ENCODE peak calls at places on chromosome 3, in four cellular contexts. A is ovary, K is hepatocyte, P is endodermal cell. B is an unnamed sample. For H3K4me1, the result is how much of the 10 kb centered on the place peaks cover.

GRCh38 chr3:187737401-187738088 is 7.7 kb downstream of the BCL6 start:
- DNase-seq in A (peak), K (peak), P (peak), B (peak)

GRCh38 chr3:17302774-17303173 is 418.0 kb downstream of the PLCL2 start:
- DNase-seq in A (no peak), K (no peak), P (no peak), B (no peak)

GRCh38 chr3:134260984-134261383 is 10.3 kb upstream of the RYK start:
- DNase-seq in A (no peak), K (no peak), P (peak), B (peak)

GRCh38 chr3:17678116-17678741 is 64.2 kb downstream of the TBC1D5 start:
- DNase-seq in A (no peak), K (no peak), P (no peak), B (peak)

GRCh38 chr3:8713901-8714759 is 19.5 kb upstream of the CAV3 start:
- DNase-seq in A (no peak), K (no peak), P (peak), B (no peak)

GRCh38 chr3:38017445-38018295 is 11.8 kb downstream of the PLCD1 start:
- DNase-seq in A (no peak), K (no peak), P (no peak), B (no peak)

GRCh38 chr3:40523781-40524180 is 979 bp upstream of the ZNF621 start:
- DNase-seq in A (no peak), K (no peak), P (no peak), B (no peak)

GRCh38 chr3:89606151-89606550 is 498.7 kb downstream of the EPHA3 start:
- DNase-seq in A (no peak), K (no peak), P (no peak), B (no peak)

GRCh38 chr3:148214695-148215094 is 483.0 kb upstream of the AGTR1 start:
- DNase-seq in A (no peak), K (no peak), P (no peak), B (peak)

GRCh38 chr3:56222866-56223265 is 245.4 kb downstream of the ERC2 start:
- DNase-seq in A (no peak), K (no peak), P (no peak), B (no peak)

GRCh38 chr3:36373084-36373483 is 7.2 kb upstream of the STAC start:
- DNase-seq in A (no peak), K (peak), P (no peak), B (peak)

GRCh38 chr3:186519021-186519658 is 25.0 kb downstream of the CRYGS start:
- DNase-seq in A (no peak), K (no peak), P (no peak), B (no peak)

GRCh38 chr3:36893137-36893557 is 51.7 kb downstream of the TRANK1 start:
- DNase-seq in A (no peak), K (peak), P (no peak), B (peak)

GRCh38 chr3:12194669-12195161 is 36.0 kb upstream of the TIMP4 start:
- DNase-seq in A (no peak), K (peak), P (peak), B (peak)

GRCh38 chr3:191328963-191329653 is at the start of gene CCDC50:
- DNase-seq in A (peak), K (peak), P (peak), B (peak)

GRCh38 chr3:128945041-128945877 is 48.6 kb downstream of the CFAP92 start:
- DNase-seq in A (no peak), K (no peak), P (no peak), B (no peak)

GRCh38 chr3:13546667-13547171 is 2.2 kb upstream of the FBLN2 start:
- DNase-seq in A (no peak), K (peak), P (peak), B (no peak)

GRCh38 chr3:63128380-63128779 is 149.7 kb upstream of the SYNPR start:
- DNase-seq in A (no peak), K (no peak), P (peak), B (no peak)

GRCh38 chr3:186996356-186996755 is 66.0 kb downstream of the ST6GAL1 start:
- DNase-seq in A (no peak), K (no peak), P (no peak), B (no peak)

GRCh38 chr3:190593075-190593474 is 79.2 kb downstream of the IL1RAP start:
- DNase-seq in A (no peak), K (no peak), P (no peak), B (no peak)

DNA sequence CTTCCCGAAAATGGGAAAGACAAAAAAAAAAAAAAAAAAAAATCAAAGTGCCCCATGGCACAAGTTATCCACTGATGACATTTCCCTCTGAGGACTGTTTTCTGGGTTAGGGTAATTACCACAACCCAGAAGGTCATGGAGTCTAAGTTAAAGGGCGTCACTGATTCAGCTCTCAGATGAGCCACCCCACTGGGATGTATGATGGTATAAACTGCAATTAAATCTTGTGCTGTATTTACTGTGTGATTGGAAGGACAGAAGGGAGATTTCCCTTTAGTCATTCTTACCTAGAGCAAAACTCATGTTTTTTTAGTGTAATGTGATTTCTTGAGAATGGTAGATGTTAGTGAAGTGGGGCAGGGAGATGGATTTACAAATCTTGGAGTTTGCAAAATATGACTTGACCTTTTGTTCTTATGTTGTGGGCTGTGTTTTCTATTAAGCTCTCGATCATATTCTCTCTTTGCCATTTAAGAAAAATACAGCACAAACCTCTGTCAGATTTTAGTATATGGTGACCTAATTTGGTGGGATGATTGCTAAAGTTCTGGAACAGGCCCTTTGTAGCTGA is 244.2 kb downstream of the PTPRG start:
- DNase-seq in A (no peak), K (no peak), P (no peak), B (no peak)
- H3K4me1 ChIP-seq in A (under half), K (under half), P (under half), B (under half)

DNA sequence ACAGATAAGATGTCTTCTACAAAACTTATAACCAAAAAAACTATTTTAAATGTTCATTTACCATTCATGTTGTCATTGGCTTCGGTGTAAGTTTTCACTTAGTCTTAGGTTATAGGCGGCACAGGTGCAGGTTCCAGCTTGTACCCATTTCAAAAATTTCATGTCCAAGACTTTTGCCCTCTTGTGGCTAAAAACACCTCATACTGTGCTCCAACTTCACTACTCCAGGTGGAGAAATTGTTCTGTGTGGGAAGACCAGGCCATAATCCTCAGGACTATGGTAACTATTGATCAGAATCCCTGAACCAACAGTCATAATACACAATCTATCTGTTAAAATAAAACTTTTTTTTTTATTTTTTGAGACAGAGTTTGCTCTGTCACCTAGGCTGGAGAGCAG is 95.2 kb upstream of the ATP11B start:
- DNase-seq in A (no peak), K (no peak), P (no peak), B (no peak)
- TF ChIP-seq CTCF in A (no peak), K (no peak), P (peak), B (peak)

DNA sequence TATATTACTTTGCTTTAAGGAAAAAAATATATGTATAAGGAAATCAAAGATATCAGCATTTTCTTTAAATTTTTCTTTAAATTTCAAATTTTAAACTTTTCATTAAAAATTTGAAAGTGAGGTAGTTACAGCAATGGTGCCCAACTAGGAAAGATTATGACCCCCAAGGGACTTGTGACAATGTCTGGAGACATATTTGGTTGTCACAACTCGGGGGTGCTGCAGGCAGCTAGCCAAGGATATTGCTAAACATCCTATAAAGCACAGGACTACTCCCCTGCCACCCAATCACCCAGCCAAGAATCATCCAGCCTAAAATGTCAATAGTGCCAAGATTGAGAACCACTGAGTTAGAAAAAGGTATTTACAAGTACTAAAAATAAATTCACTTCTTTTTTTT is 57.3 kb downstream of the SLC4A7 start:
- DNase-seq in A (no peak), K (no peak), P (no peak), B (no peak)
- H3K4me1 ChIP-seq in A (under half), K (under half), P (under half), B (under half)

GRCh38 chr3:150370129-150370602 is 37.9 kb upstream of the TSC22D2 start:
- DNase-seq in A (no peak), K (peak), P (peak), B (peak)
- TF ChIP-seq CTCF in A (no peak), K (no peak), P (peak), B (peak)

GRCh38 chr3:33665294-33665693 is 52.8 kb downstream of the CLASP2 start:
- DNase-seq in A (no peak), K (no peak), P (no peak), B (no peak)

GRCh38 chr3:33660035-33660434 is 58.0 kb downstream of the CLASP2 start:
- DNase-seq in A (no peak), K (no peak), P (no peak), B (no peak)

GRCh38 chr3:33668618-33669017 is 49.4 kb downstream of the CLASP2 start:
- DNase-seq in A (no peak), K (no peak), P (no peak), B (no peak)

GRCh38 chr3:33663042-33663441 is 55.0 kb downstream of the CLASP2 start:
- DNase-seq in A (no peak), K (no peak), P (no peak), B (no peak)

DNA sequence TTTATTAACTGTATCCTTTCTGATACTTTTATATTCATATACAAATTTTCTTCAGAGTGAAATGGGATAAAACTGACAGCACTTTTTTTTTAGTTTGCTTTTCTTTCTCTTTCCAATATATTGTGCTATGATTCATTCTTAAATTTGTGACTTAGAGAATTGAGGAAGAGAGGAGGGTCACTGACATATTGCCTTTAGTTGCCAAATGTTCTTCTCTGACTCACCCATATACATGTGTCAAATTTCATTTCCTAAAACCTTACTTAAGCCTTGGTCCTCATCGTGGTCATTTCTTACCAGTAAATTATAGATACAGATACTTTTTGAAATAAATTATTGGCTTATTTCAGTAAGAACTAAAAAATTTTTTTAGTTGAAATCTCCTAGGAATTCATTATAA is 53.9 kb downstream of the CLASP2 start:
- DNase-seq in A (no peak), K (no peak), P (no peak), B (no peak)
- H3K4me1 ChIP-seq in A (under half), K (under half), P (under half), B (under half)

GRCh38 chr3:126945171-126945721 is 37.7 kb upstream of the PLXNA1 start:
- DNase-seq in A (no peak), K (no peak), P (peak), B (no peak)
- TF ChIP-seq CTCF in A (no peak), K (no peak), P (peak), B (peak)

GRCh38 chr3:126995254-126995770 is 12.4 kb downstream of the PLXNA1 start:
- DNase-seq in A (no peak), K (no peak), P (no peak), B (no peak)
- H3K4me1 ChIP-seq in A (under half), K (under half), P (under half), B (under half)

DNA sequence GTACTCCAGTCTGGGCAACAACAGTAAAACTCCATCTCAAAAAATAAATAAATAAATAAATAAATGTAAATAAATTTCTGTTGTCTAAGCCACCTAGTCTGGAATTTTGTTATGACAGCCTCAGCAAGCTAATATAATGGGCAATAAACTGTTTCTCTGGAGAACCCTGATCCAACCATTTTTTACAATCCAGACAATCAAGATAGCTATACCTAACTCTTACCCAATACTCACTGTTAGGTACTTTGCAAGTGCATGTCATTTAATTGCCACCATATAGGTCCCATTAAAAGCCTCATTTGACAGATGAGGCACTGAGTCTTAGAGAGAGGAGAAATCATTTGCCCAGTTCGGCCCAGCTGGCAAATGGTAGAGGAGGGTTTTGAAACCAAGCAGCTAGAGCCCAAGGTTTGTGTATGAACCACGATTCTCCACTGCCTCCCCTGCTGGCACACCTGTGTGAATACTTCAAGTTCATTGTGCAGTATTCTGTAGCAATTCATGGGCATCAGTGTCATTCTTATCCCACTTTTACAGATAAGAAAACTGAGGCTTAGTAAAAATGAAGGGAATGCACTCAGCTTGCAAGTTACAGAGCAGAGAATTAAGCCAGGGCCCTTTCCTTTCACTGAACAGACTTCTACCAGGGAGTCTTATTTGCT is 107.0 kb upstream of the UBE2E1 start:
- DNase-seq in A (no peak), K (no peak), P (no peak), B (no peak)
- TF ChIP-seq CTCF in A (no peak), K (no peak), P (no peak), B (peak)

DNA sequence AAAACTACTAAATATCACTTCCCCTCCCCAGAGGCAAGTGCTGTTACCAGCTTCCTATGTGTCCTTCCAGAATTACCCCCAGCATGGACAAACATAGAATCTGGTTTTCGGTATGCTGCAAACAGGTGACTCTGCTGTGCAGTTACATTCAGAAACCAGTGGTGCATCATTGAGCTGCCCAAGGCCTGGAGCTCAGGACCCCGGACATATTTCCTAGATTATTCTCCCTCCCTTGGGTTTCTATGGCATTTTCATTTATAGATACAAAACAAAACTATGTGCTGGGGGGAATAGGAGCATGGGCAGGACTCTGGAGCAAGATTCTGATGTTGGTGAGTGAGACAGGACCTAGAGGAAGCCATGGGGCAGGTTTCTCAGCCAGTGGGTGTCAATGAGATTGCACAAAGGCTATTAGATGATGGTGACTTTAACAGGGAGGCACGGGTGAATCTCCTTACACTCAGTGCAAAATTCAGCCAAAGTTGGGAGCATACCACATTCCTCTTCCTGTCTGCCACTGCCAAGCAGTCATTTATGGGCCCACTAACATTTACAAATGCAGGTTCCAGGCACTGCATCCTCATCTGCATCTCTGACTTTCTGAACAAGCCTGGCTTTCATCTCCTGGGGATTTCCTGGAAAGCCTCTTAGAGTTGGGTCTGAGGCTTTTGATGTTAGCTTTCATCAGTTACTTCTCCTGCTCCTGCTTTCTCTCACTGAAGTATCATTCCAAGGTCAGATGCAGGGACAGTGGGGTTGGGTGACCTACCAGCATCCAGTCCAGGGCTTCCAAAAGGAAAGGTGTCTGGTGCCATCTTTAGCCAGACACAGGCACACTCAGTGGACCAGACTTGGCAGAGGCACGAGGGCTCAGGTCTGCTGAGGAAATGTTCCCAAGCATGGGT is 44.5 kb downstream of the CMTM7 start:
- DNase-seq in A (no peak), K (no peak), P (no peak), B (no peak)
- H3K4me1 ChIP-seq in A (under half), K (under half), P (under half), B (under half)